ENCODE peak calls at places on chromosome 21, in five cellular contexts. D is epithelial cell of esophagus, J is thoracic aorta, I is COR-L47, U is heart left ventricle. G is an unnamed sample.

GRCh38 chr21:34243562-34243961 is 120.2 kb upstream of the KCNE2 start:
- DNase-seq in D (peak; percentile 53), I (no peak), J (no peak), U (no peak), G (peak; percentile 37)

GRCh38 chr21:45364464-45365185 is 40.3 kb upstream of the COL18A1 start:
- DNase-seq in I (no peak), D (no peak), U (peak; percentile 77), J (no peak), G (peak; percentile 82)

GRCh38 chr21:45152265-45152746 is 77.9 kb downstream of the ADARB1 start:
- DNase-seq in J (no peak), I (no peak), D (no peak), U (peak; percentile 72), G (no peak)

GRCh38 chr21:33968998-33969353 is 53.4 kb upstream of the ATP5PO start:
- DNase-seq in U (no peak), J (no peak), D (no peak), I (no peak), G (no peak)

GRCh38 chr21:38910390-38911008 is 104.8 kb downstream of the ETS2 start:
- DNase-seq in I (no peak), J (no peak), D (peak; percentile 92), U (no peak), G (peak; percentile 73)

GRCh38 chr21:31182231-31183129 is 144.2 kb upstream of the KRTAP19-8 start:
- DNase-seq in U (no peak), J (no peak), I (no peak), D (no peak), G (no peak)

GRCh38 chr21:33412832-33413519 is 9.8 kb downstream of the IFNGR2 start:
- DNase-seq in J (no peak), U (no peak), I (no peak), D (no peak), G (peak; percentile 88)

GRCh38 chr21:16571594-16571993 is 841.8 kb downstream of the USP25 start:
- DNase-seq in U (no peak), I (no peak), J (no peak), D (peak; percentile 29), G (no peak)

GRCh38 chr21:38505654-38506523 is 7.6 kb upstream of the ERG start:
- DNase-seq in D (peak; percentile 81), J (no peak), U (no peak), I (peak; percentile 55), G (peak; percentile 65)

GRCh38 chr21:36388835-36389234 is 3.6 kb downstream of the CHAF1B start:
- DNase-seq in J (no peak), U (no peak), I (peak; percentile 87), D (peak; percentile 59), G (peak; percentile 64)

GRCh38 chr21:36148886-36149285 is 7.7 kb upstream of the DOP1B start:
- DNase-seq in I (no peak), D (no peak), J (no peak), U (no peak), G (no peak)

GRCh38 chr21:43188712-43189151 is 19.9 kb downstream of the CRYAA start:
- DNase-seq in I (peak; percentile 66), U (peak; percentile 58), D (no peak), J (no peak), G (no peak)

GRCh38 chr21:22791986-22792560 is 1793.9 kb downstream of the NCAM2 start:
- DNase-seq in D (peak; percentile 50), U (no peak), J (no peak), I (peak; percentile 72), G (peak; percentile 46)

GRCh38 chr21:46515109-46515508 is 56.4 kb downstream of the DIP2A start:
- DNase-seq in J (no peak), D (peak; percentile 76), U (peak; percentile 69), I (no peak), G (peak; percentile 7)

GRCh38 chr21:45488839-45489479 is 53.3 kb downstream of the SLC19A1 start:
- DNase-seq in D (no peak), U (no peak), I (no peak), J (no peak), G (no peak)

GRCh38 chr21:40625991-40626390 is 221.0 kb downstream of the DSCAM start:
- DNase-seq in D (peak; percentile 50), J (no peak), U (no peak), I (no peak), G (no peak)

GRCh38 chr21:44876849-44877575 is 3.5 kb upstream of the PTTG1IP start:
- DNase-seq in I (no peak), U (no peak), J (no peak), D (no peak), G (no peak)

GRCh38 chr21:29124645-29125044 is 5.8 kb upstream of the MAP3K7CL start:
- DNase-seq in U (no peak), J (no peak), D (no peak), I (no peak), G (no peak)

GRCh38 chr21:33071878-33072306 is 2.0 kb downstream of the OLIG1 start:
- DNase-seq in U (no peak), I (no peak), D (peak; percentile 8), J (no peak), G (peak; percentile 19)

GRCh38 chr21:16534408-16535099 is 804.8 kb downstream of the USP25 start:
- DNase-seq in U (peak; percentile 70), D (peak; percentile 54), J (no peak), I (peak; percentile 79), G (peak; percentile 29)

GRCh38 chr21:34544032-34544496 is 32.1 kb upstream of the KCNE1 start:
- DNase-seq in D (peak; percentile 86), I (peak; percentile 81), U (no peak), J (no peak), G (peak; percentile 91)

GRCh38 chr21:14270631-14271030 is 54.7 kb downstream of the RBM11 start:
- DNase-seq in J (no peak), I (no peak), D (no peak), U (no peak), G (no peak)

GRCh38 chr21:32457360-32457840 is 44.9 kb downstream of the EVA1C start:
- DNase-seq in U (peak; percentile 71), D (no peak), J (no peak), I (peak; percentile 11), G (peak; percentile 70)

GRCh38 chr21:45517249-45518065 is 24.8 kb downstream of the SLC19A1 start:
- DNase-seq in U (peak; percentile 51), I (no peak), J (no peak), D (peak; percentile 18), G (no peak)

GRCh38 chr21:35578831-35579470 is 481.4 kb downstream of the SETD4 start:
- DNase-seq in U (no peak), I (no peak), J (no peak), D (peak; percentile 51), G (no peak)

GRCh38 chr21:45528028-45528705 is 14.1 kb downstream of the SLC19A1 start:
- DNase-seq in J (no peak), U (peak; percentile 37), I (no peak), D (no peak), G (no peak)

GRCh38 chr21:35244514-35244913 is 195.4 kb upstream of the RUNX1 start:
- DNase-seq in I (no peak), D (peak; percentile 76), J (no peak), U (no peak), G (no peak)

GRCh38 chr21:41631564-41632461 is 123.9 kb upstream of the TMPRSS2 start:
- DNase-seq in I (peak; percentile 16), D (peak; percentile 84), J (no peak), U (no peak), G (peak; percentile 89)

GRCh38 chr21:21101911-21102310 is 103.7 kb downstream of the NCAM2 start:
- DNase-seq in U (no peak), D (no peak), J (no peak), I (peak; percentile 45), G (peak; percentile 1)

GRCh38 chr21:32519945-32520884 is 65.1 kb downstream of the TCP10L start:
- DNase-seq in J (no peak), I (no peak), U (no peak), D (no peak), G (no peak)

GRCh38 chr21:45415943-45416611 is 11.1 kb downstream of the COL18A1 start:
- DNase-seq in D (no peak), J (no peak), I (no peak), U (peak; percentile 46), G (no peak)

GRCh38 chr21:14850394-14850793 is 214.4 kb downstream of the NRIP1 start:
- DNase-seq in I (no peak), D (no peak), J (no peak), U (no peak), G (peak; percentile 14)

GRCh38 chr21:42262826-42263225 is 43.9 kb downstream of the ABCG1 start:
- DNase-seq in J (peak; percentile 42), I (no peak), U (peak; percentile 87), D (peak; percentile 83), G (peak; percentile 65)

GRCh38 chr21:27759091-27759659 is 792.3 kb upstream of the ADAMTS5 start:
- DNase-seq in U (peak; percentile 60), I (no peak), J (no peak), D (peak; percentile 29), G (peak; percentile 9)

GRCh38 chr21:42456457-42456856 is 39.6 kb downstream of the RSPH1 start:
- DNase-seq in U (no peak), I (no peak), J (no peak), D (peak; percentile 64), G (no peak)

GRCh38 chr21:41168391-41169257 is 664 bp downstream of the BACE2 start:
- DNase-seq in U (peak; percentile 68), I (peak; percentile 20), D (peak; percentile 60), J (peak; percentile 38), G (peak; percentile 77)

GRCh38 chr21:42388740-42389448 is 7.0 kb downstream of the TMPRSS3 start:
- DNase-seq in D (no peak), U (no peak), I (no peak), J (no peak), G (peak; percentile 45)

G was measured in kidney tubule cell.